ENCODE peak calls at places on chromosomes 6 and 20, in ten cellular contexts. S, A, Y, G, O, T, P, R, K and C are unnamed samples.

GRCh38 chr6:128209771-128210170 is 308.9 kb upstream of the THEMIS start:
- DNase-seq in S (no peak), A (peak; percentile 82), Y (no peak), G (no peak), O (peak; percentile 82), T (no peak), P (no peak), R (peak; percentile 40), K (no peak), C (peak; percentile 28)

GRCh38 chr20:3923818-3924217 is 34.6 kb downstream of the PANK2 start:
- DNase-seq in S (no peak), A (no peak), Y (no peak), G (no peak), O (no peak), T (no peak), P (no peak), R (peak; percentile 39), K (no peak), C (no peak)

GRCh38 chr6:90819483-90819882 is 232.6 kb upstream of the MAP3K7 start:
- DNase-seq in S (no peak), A (no peak), Y (no peak), G (no peak), O (no peak), T (no peak), P (no peak), R (no peak), K (no peak), C (no peak)

GRCh38 chr20:1274485-1275313 is 8.6 kb downstream of the SNPH start:
- DNase-seq in S (no peak), A (no peak), Y (no peak), G (no peak), O (no peak), T (no peak), P (no peak), R (no peak), K (no peak), C (no peak)

GRCh38 chr20:58109126-58109880 is 119.2 kb downstream of the ANKRD60 start:
- DNase-seq in S (no peak), A (peak; percentile 2), Y (no peak), G (no peak), O (peak; percentile 87), T (no peak), P (no peak), R (peak; percentile 74), K (no peak), C (peak; percentile 57)

GRCh38 chr6:116215414-116215813 is 38.5 kb downstream of the TSPYL4 start:
- DNase-seq in S (no peak), A (no peak), Y (no peak), G (no peak), O (peak; percentile 19), T (no peak), P (no peak), R (no peak), K (no peak), C (no peak)

GRCh38 chr6:129660346-129660676 is 49.7 kb downstream of the ARHGAP18 start:
- DNase-seq in S (no peak), A (no peak), Y (no peak), G (no peak), O (no peak), T (no peak), P (no peak), R (no peak), K (no peak), C (no peak)

GRCh38 chr6:17780071-17780470 is 73.3 kb upstream of the NUP153 start:
- DNase-seq in S (no peak), A (no peak), Y (no peak), G (no peak), O (no peak), T (no peak), P (no peak), R (no peak), K (no peak), C (no peak)